ENCODE peak calls at places on chromosome 2, in nine cellular contexts. D, Z, G, M, U, P, C, S and X are unnamed samples.

GRCh38 chr2:10811552-10811951 is 1.0 kb downstream of the PDIA6 start:
- DNase-seq in D (peak), Z (no peak), G (no peak), M (no peak), U (peak), P (no peak), C (no peak), S (no peak), X (no peak)

GRCh38 chr2:235271936-235272335 is 221.9 kb upstream of the AGAP1 start:
- DNase-seq in D (no peak), Z (no peak), G (no peak), M (no peak), U (no peak), P (no peak), C (no peak), S (no peak), X (no peak)

GRCh38 chr2:109193807-109194702 is 65.0 kb downstream of the SH3RF3 start:
- DNase-seq in D (no peak), Z (no peak), G (no peak), M (no peak), U (no peak), P (no peak), C (no peak), S (no peak), X (no peak)

GRCh38 chr2:71843391-71843850 is 304.2 kb downstream of the CYP26B1 start:
- DNase-seq in D (peak), Z (peak), G (no peak), M (no peak), U (no peak), P (no peak), C (no peak), S (no peak), X (no peak)

GRCh38 chr2:179579744-179580143 is 281.7 kb downstream of the ZNF385B start:
- DNase-seq in D (no peak), Z (no peak), G (no peak), M (no peak), U (no peak), P (no peak), C (no peak), S (no peak), X (no peak)

GRCh38 chr2:176178807-176179271 is 9.6 kb upstream of the HOXD1 start:
- DNase-seq in D (no peak), Z (no peak), G (no peak), M (no peak), U (no peak), P (no peak), C (peak), S (no peak), X (no peak)

GRCh38 chr2:796151-796955 is 119.1 kb upstream of the TMEM18 start:
- DNase-seq in D (no peak), Z (no peak), G (no peak), M (no peak), U (no peak), P (no peak), C (no peak), S (no peak), X (no peak)

GRCh38 chr2:190119948-190120347 is 57.4 kb upstream of the MSTN start:
- DNase-seq in D (peak), Z (no peak), G (no peak), M (no peak), U (no peak), P (no peak), C (no peak), S (no peak), X (no peak)

GRCh38 chr2:79585701-79586428 is 73.0 kb downstream of the CTNNA2 start:
- DNase-seq in D (peak), Z (peak), G (no peak), M (no peak), U (peak), P (no peak), C (peak), S (no peak), X (no peak)

GRCh38 chr2:228657807-228658402 is 476.4 kb upstream of the SPHKAP start:
- DNase-seq in D (peak), Z (peak), G (peak), M (no peak), U (peak), P (no peak), C (peak), S (no peak), X (no peak)

GRCh38 chr2:198465970-198466369 is 661.6 kb downstream of the PLCL1 start:
- DNase-seq in D (no peak), Z (no peak), G (no peak), M (no peak), U (no peak), P (no peak), C (no peak), S (no peak), X (no peak)

GRCh38 chr2:26442707-26443106 is 35.2 kb downstream of the OTOF start:
- DNase-seq in D (no peak), Z (no peak), G (no peak), M (no peak), U (no peak), P (no peak), C (no peak), S (no peak), X (no peak)

GRCh38 chr2:45210466-45211195 is 201.4 kb upstream of the SIX2 start:
- DNase-seq in D (peak), Z (peak), G (no peak), M (no peak), U (peak), P (no peak), C (peak), S (no peak), X (no peak)

GRCh38 chr2:155281907-155282306 is 583.4 kb downstream of the KCNJ3 start:
- DNase-seq in D (no peak), Z (no peak), G (no peak), M (no peak), U (no peak), P (no peak), C (no peak), S (no peak), X (no peak)

GRCh38 chr2:112884869-112885502 is 26.0 kb upstream of the IL37 start:
- DNase-seq in D (peak), Z (no peak), G (no peak), M (peak), U (peak), P (peak), C (peak), S (peak), X (no peak)

GRCh38 chr2:2681085-2681484 is 350.0 kb upstream of the MYT1L start:
- DNase-seq in D (no peak), Z (no peak), G (no peak), M (no peak), U (no peak), P (no peak), C (no peak), S (no peak), X (no peak)

GRCh38 chr2:227780981-227781630 is 32.5 kb upstream of the CCL20 start:
- DNase-seq in D (no peak), Z (no peak), G (no peak), M (no peak), U (no peak), P (peak), C (no peak), S (no peak), X (no peak)

GRCh38 chr2:24496959-24497358 is 5.9 kb downstream of the NCOA1 start:
- DNase-seq in D (no peak), Z (no peak), G (no peak), M (no peak), U (no peak), P (no peak), C (no peak), S (no peak), X (no peak)

GRCh38 chr2:64260817-64261216 is 116.6 kb upstream of the PELI1 start:
- DNase-seq in D (no peak), Z (no peak), G (no peak), M (no peak), U (peak), P (peak), C (peak), S (peak), X (peak)

GRCh38 chr2:167943877-167944276 is 303.5 kb downstream of the STK39 start:
- DNase-seq in D (peak), Z (peak), G (no peak), M (no peak), U (no peak), P (no peak), C (no peak), S (no peak), X (no peak)

GRCh38 chr2:46309052-46309953 is 12.1 kb downstream of the EPAS1 start:
- DNase-seq in D (peak), Z (peak), G (no peak), M (no peak), U (no peak), P (no peak), C (no peak), S (no peak), X (no peak)

GRCh38 chr2:144290276-144290675 is 229.6 kb downstream of the ZEB2 start:
- DNase-seq in D (no peak), Z (no peak), G (no peak), M (no peak), U (no peak), P (no peak), C (no peak), S (no peak), X (no peak)

GRCh38 chr2:226410212-226410611 is 389.4 kb downstream of the IRS1 start:
- DNase-seq in D (no peak), Z (peak), G (no peak), M (no peak), U (no peak), P (no peak), C (no peak), S (no peak), X (no peak)

GRCh38 chr2:161418715-161419337 is 2.7 kb downstream of the TBR1 start:
- DNase-seq in D (no peak), Z (peak), G (no peak), M (no peak), U (peak), P (peak), C (no peak), S (no peak), X (no peak)

GRCh38 chr2:170742896-170743529 is 27.2 kb upstream of the ERICH2 start:
- DNase-seq in D (no peak), Z (no peak), G (no peak), M (no peak), U (no peak), P (no peak), C (no peak), S (no peak), X (no peak)

GRCh38 chr2:118224888-118225264 is 136.6 kb downstream of the INSIG2 start:
- DNase-seq in D (no peak), Z (no peak), G (no peak), M (no peak), U (no peak), P (no peak), C (peak), S (no peak), X (no peak)

GRCh38 chr2:45765847-45766254 is 114.4 kb downstream of the PRKCE start:
- DNase-seq in D (no peak), Z (peak), G (no peak), M (no peak), U (peak), P (peak), C (no peak), S (peak), X (no peak)

GRCh38 chr2:64141711-64142405 is 2.4 kb downstream of the PELI1 start:
- DNase-seq in D (peak), Z (peak), G (no peak), M (no peak), U (peak), P (no peak), C (no peak), S (no peak), X (no peak)

GRCh38 chr2:36214682-36215081 is 140.9 kb upstream of the CRIM1 start:
- DNase-seq in D (no peak), Z (no peak), G (no peak), M (no peak), U (no peak), P (no peak), C (no peak), S (no peak), X (no peak)

GRCh38 chr2:38672445-38673364 is 6.8 kb downstream of the GALM start:
- DNase-seq in D (no peak), Z (no peak), G (no peak), M (no peak), U (no peak), P (no peak), C (no peak), S (no peak), X (no peak)

GRCh38 chr2:203418271-203418670 is 90.1 kb downstream of the ABI2 start:
- DNase-seq in D (peak), Z (no peak), G (no peak), M (no peak), U (no peak), P (no peak), C (no peak), S (no peak), X (no peak)